ENCODE peak calls at places on chromosomes 6 and 20, in four cellular contexts. One of them, this sample, is unnamed.

GRCh38 chr6:379367-380181 is 12.0 kb upstream of the IRF4 start:
- DNase-seq in epithelial cell of esophagus: no peak
- DNase-seq in ACHN: no peak
- DNase-seq in stimulated activated CD4-positive, alpha-beta T cell treated with anti-CD3 and anti-CD28 coated beads, Interleukin-15, amount 100 ng/mL, for 24 hours: no peak
- DNase-seq in this sample: no peak

GRCh38 chr6:162882817-162883481 is 155.2 kb downstream of the PACRG start:
- DNase-seq in epithelial cell of esophagus: peak; percentile 32
- DNase-seq in ACHN: no peak
- DNase-seq in stimulated activated CD4-positive, alpha-beta T cell treated with anti-CD3 and anti-CD28 coated beads, Interleukin-15, amount 100 ng/mL, for 24 hours: no peak
- DNase-seq in this sample: no peak

GRCh38 chr20:24991897-24992419 is 593 bp downstream of the APMAP start:
- DNase-seq in epithelial cell of esophagus: no peak
- DNase-seq in ACHN: no peak
- DNase-seq in stimulated activated CD4-positive, alpha-beta T cell treated with anti-CD3 and anti-CD28 coated beads, Interleukin-15, amount 100 ng/mL, for 24 hours: peak; percentile 39
- DNase-seq in this sample: no peak

GRCh38 chr20:12051206-12052163 is 133.8 kb downstream of the BTBD3 start:
- DNase-seq in epithelial cell of esophagus: no peak
- DNase-seq in ACHN: no peak
- DNase-seq in stimulated activated CD4-positive, alpha-beta T cell treated with anti-CD3 and anti-CD28 coated beads, Interleukin-15, amount 100 ng/mL, for 24 hours: no peak
- DNase-seq in this sample: no peak

GRCh38 chr6:154276810-154277577 is 79.6 kb downstream of the IPCEF1 start:
- DNase-seq in epithelial cell of esophagus: peak; percentile 61
- DNase-seq in ACHN: peak; percentile 56
- DNase-seq in stimulated activated CD4-positive, alpha-beta T cell treated with anti-CD3 and anti-CD28 coated beads, Interleukin-15, amount 100 ng/mL, for 24 hours: no peak
- DNase-seq in this sample: peak; percentile 51

GRCh38 chr20:64105846-64106434 is 1.4 kb downstream of the NPBWR2 start:
- DNase-seq in epithelial cell of esophagus: no peak
- DNase-seq in ACHN: no peak
- DNase-seq in stimulated activated CD4-positive, alpha-beta T cell treated with anti-CD3 and anti-CD28 coated beads, Interleukin-15, amount 100 ng/mL, for 24 hours: no peak
- DNase-seq in this sample: no peak

GRCh38 chr20:7161690-7162089 is 394.2 kb downstream of the BMP2 start:
- DNase-seq in epithelial cell of esophagus: peak; percentile 49
- DNase-seq in ACHN: peak; percentile 12
- DNase-seq in stimulated activated CD4-positive, alpha-beta T cell treated with anti-CD3 and anti-CD28 coated beads, Interleukin-15, amount 100 ng/mL, for 24 hours: no peak
- DNase-seq in this sample: no peak

GRCh38 chr6:169800668-169801395 is 49.4 kb downstream of the ERMARD start:
- DNase-seq in epithelial cell of esophagus: peak; percentile 60
- DNase-seq in ACHN: peak; percentile 73
- DNase-seq in stimulated activated CD4-positive, alpha-beta T cell treated with anti-CD3 and anti-CD28 coated beads, Interleukin-15, amount 100 ng/mL, for 24 hours: peak; percentile 29
- DNase-seq in this sample: no peak

GRCh38 chr20:37651932-37652331 is 41.9 kb upstream of the CTNNBL1 start:
- DNase-seq in epithelial cell of esophagus: peak; percentile 37
- DNase-seq in ACHN: no peak
- DNase-seq in stimulated activated CD4-positive, alpha-beta T cell treated with anti-CD3 and anti-CD28 coated beads, Interleukin-15, amount 100 ng/mL, for 24 hours: peak; percentile 55
- DNase-seq in this sample: peak; percentile 70